ENCODE peak calls at places on chromosomes 13 and 19, in six cellular contexts. One of them, this sample, is unnamed. For H3K9me3, the result is how much of the 10 kb centered on the place peaks cover.

GRCh38 chr19:18657590-18658365 is 20.9 kb downstream of the KLHL26 start:
- DNase-seq in mammary epithelial cell: no peak
- DNase-seq in pancreas: no peak
- DNase-seq in K562: peak
- DNase-seq in heart right ventricle: peak
- DNase-seq in colonic mucosa: no peak
- DNase-seq in this sample: peak

GRCh38 chr19:40458597-40458974 is 7.0 kb downstream of the BLVRB start:
- DNase-seq in heart right ventricle: no peak
- DNase-seq in K562: no peak
- DNase-seq in mammary epithelial cell: no peak
- DNase-seq in pancreas: no peak
- DNase-seq in colonic mucosa: no peak
- DNase-seq in this sample: no peak

GRCh38 chr19:13765395-13766094 is 1.2 kb downstream of the MRI1 start:
- DNase-seq in colonic mucosa: no peak
- DNase-seq in K562: peak
- DNase-seq in pancreas: no peak
- DNase-seq in mammary epithelial cell: no peak
- DNase-seq in heart right ventricle: no peak
- DNase-seq in this sample: no peak

GRCh38 chr13:41973247-41973741 is 12.4 kb upstream of the VWA8 start:
- DNase-seq in colonic mucosa: no peak
- DNase-seq in mammary epithelial cell: no peak
- DNase-seq in pancreas: no peak
- DNase-seq in heart right ventricle: no peak
- DNase-seq in K562: no peak
- DNase-seq in this sample: no peak

GRCh38 chr13:38350114-38350617 is 515 bp downstream of the UFM1 start:
- DNase-seq in mammary epithelial cell: peak
- DNase-seq in K562: peak
- DNase-seq in heart right ventricle: peak
- DNase-seq in colonic mucosa: peak
- DNase-seq in pancreas: peak
- DNase-seq in this sample: peak

GRCh38 chr13:39526499-39526898 is 76.5 kb downstream of the LHFPL6 start:
- DNase-seq in pancreas: no peak
- DNase-seq in heart right ventricle: no peak
- DNase-seq in mammary epithelial cell: no peak
- DNase-seq in K562: no peak
- DNase-seq in colonic mucosa: no peak
- DNase-seq in this sample: no peak

GRCh38 chr13:99956473-99957349 is 14.9 kb downstream of the ZIC5 start:
- DNase-seq in heart right ventricle: no peak
- DNase-seq in colonic mucosa: no peak
- DNase-seq in pancreas: peak
- DNase-seq in K562: no peak
- DNase-seq in mammary epithelial cell: no peak
- DNase-seq in this sample: no peak

GRCh38 chr13:31213681-31214289 is 14.0 kb downstream of the B3GLCT start:
- DNase-seq in pancreas: no peak
- DNase-seq in mammary epithelial cell: no peak
- DNase-seq in colonic mucosa: no peak
- DNase-seq in K562: no peak
- DNase-seq in heart right ventricle: no peak
- DNase-seq in this sample: no peak

GRCh38 chr19:850221-850978 is 1.7 kb upstream of the ELANE start:
- DNase-seq in heart right ventricle: peak
- DNase-seq in K562: peak
- DNase-seq in colonic mucosa: peak
- DNase-seq in mammary epithelial cell: no peak
- DNase-seq in pancreas: peak
- DNase-seq in this sample: peak

GRCh38 chr19:23437901-23438300 is 42.6 kb upstream of the ZNF91 start:
- DNase-seq in heart right ventricle: no peak
- DNase-seq in K562: no peak
- DNase-seq in colonic mucosa: no peak
- DNase-seq in pancreas: no peak
- DNase-seq in mammary epithelial cell: no peak
- DNase-seq in this sample: no peak

GRCh38 chr19:7533281-7533819 is 2.2 kb upstream of the PNPLA6 start:
- DNase-seq in mammary epithelial cell: no peak
- DNase-seq in heart right ventricle: peak
- DNase-seq in K562: no peak
- DNase-seq in pancreas: peak
- DNase-seq in colonic mucosa: peak
- DNase-seq in this sample: peak

GRCh38 chr13:75993823-75994222 is 357.7 kb downstream of the LMO7 start:
- DNase-seq in mammary epithelial cell: no peak
- DNase-seq in pancreas: no peak
- DNase-seq in heart right ventricle: no peak
- DNase-seq in K562: no peak
- DNase-seq in colonic mucosa: no peak
- DNase-seq in this sample: no peak

GRCh38 chr19:43847246-43847645 is 20.1 kb downstream of the ZNF283 start:
- DNase-seq in colonic mucosa: no peak
- DNase-seq in pancreas: no peak
- DNase-seq in mammary epithelial cell: no peak
- DNase-seq in K562: no peak
- DNase-seq in heart right ventricle: no peak
- DNase-seq in this sample: no peak
- H3K9me3 ChIP-seq in colonic mucosa: under half
- H3K9me3 ChIP-seq in pancreas: under half
- H3K9me3 ChIP-seq in mammary epithelial cell: half or more
- H3K9me3 ChIP-seq in K562: under half
- H3K9me3 ChIP-seq in heart right ventricle: half or more
- H3K9me3 ChIP-seq in this sample: under half

DNA sequence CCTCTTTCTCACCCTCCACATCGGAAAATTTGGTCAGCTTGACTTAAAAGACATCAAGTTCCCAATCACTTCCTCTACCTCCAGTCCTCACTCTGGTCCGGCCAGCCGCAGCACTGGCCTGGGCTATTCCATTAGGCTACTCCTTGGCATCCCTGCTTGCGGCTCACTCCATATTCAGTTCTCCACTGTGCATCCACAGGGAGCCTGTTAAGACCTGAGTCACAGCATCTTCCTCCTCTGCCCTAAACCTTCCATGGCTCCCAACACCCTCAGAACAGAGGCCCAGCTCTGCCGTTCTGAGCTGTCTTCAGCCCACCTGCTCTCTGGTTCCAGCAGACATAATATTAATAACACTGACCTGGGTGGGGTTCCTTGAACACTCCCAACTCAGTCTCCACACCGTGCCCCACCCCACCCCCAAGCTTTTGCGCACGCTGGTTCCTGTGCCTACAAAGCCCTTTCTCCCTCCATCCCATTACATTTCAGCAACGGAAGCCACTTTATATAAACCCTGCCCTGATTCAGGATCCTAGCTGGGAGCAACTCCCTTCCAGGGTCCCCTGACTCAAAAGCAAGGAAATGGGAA is 991 bp downstream of the ZNF792 start:
- DNase-seq in K562: peak
- DNase-seq in pancreas: no peak
- DNase-seq in heart right ventricle: peak
- DNase-seq in mammary epithelial cell: peak
- DNase-seq in colonic mucosa: peak
- DNase-seq in this sample: no peak
- H3K9me3 ChIP-seq in K562: under half
- H3K9me3 ChIP-seq in pancreas: under half
- H3K9me3 ChIP-seq in heart right ventricle: under half
- H3K9me3 ChIP-seq in mammary epithelial cell: under half
- H3K9me3 ChIP-seq in colonic mucosa: under half
- H3K9me3 ChIP-seq in this sample: under half

DNA sequence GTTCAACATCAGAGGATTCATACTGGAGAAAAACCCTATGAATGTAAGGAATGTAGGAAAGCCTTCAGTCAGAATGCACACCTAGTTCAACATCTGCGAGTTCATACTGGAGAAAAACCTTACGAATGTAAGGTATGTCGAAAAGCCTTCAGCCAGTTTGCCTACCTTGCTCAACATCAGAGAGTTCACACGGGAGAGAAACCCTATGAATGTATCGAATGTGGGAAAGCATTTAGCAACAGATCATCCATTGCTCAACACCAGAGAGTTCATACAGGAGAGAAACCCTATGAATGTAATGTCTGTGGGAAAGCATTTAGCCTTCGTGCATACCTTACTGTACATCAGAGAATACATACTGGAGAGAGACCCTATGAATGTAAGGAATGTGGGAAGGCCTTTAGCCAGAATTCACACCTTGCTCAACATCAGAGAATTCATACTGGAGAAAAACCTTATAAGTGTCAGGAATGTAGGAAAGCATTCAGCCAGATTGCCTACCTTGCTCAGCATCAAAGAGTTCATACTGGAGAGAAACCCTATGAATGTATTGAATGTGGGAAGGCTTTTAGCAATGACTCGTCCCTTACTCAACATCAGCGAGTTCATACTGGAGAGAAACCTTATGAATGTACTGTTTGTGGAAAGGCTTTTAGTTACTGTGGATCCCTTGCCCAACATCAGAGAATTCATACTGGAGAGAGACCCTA is 15.4 kb downstream of the ZNF570 start:
- DNase-seq in pancreas: no peak
- DNase-seq in K562: no peak
- DNase-seq in mammary epithelial cell: no peak
- DNase-seq in heart right ventricle: no peak
- DNase-seq in colonic mucosa: no peak
- DNase-seq in this sample: no peak
- H3K9me3 ChIP-seq in pancreas: under half
- H3K9me3 ChIP-seq in K562: under half
- H3K9me3 ChIP-seq in mammary epithelial cell: half or more
- H3K9me3 ChIP-seq in heart right ventricle: half or more
- H3K9me3 ChIP-seq in colonic mucosa: under half
- H3K9me3 ChIP-seq in this sample: under half

DNA sequence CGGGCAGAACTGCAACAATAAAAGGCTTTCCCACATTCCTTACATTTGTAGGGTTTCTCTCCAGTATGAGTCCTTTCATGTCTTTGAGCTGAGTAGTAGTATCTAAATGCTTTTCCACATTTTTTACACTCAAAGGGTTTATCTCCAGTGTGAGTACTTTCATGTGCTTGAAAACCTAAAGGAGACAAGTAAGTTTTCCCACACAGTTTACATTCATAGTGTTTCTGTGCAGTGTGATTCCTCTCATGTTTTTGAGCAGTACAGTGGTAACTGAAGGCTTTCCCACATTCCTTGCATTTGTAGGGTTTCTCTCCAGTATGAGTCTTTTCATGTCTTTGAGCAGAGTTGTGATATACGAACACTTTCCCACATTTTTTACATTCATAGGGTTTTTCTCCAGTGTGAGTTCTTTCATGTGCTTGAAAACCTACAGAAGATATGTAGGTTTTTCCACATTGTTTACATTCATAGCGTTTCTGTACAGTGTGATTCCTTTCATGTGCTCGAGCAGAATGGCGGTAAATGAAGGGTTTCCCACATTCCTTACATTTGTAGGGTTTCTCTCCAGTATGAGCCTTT is 47.0 kb downstream of the ZNF44 start:
- DNase-seq in K562: no peak
- DNase-seq in heart right ventricle: no peak
- DNase-seq in colonic mucosa: no peak
- DNase-seq in pancreas: no peak
- DNase-seq in mammary epithelial cell: peak
- DNase-seq in this sample: no peak
- H3K9me3 ChIP-seq in K562: under half
- H3K9me3 ChIP-seq in heart right ventricle: under half
- H3K9me3 ChIP-seq in colonic mucosa: under half
- H3K9me3 ChIP-seq in pancreas: under half
- H3K9me3 ChIP-seq in mammary epithelial cell: half or more
- H3K9me3 ChIP-seq in this sample: under half

GRCh38 chr19:43839139-43839538 is 12.0 kb downstream of the ZNF283 start:
- DNase-seq in heart right ventricle: no peak
- DNase-seq in mammary epithelial cell: no peak
- DNase-seq in pancreas: no peak
- DNase-seq in K562: no peak
- DNase-seq in colonic mucosa: no peak
- DNase-seq in this sample: no peak
- H3K9me3 ChIP-seq in heart right ventricle: half or more
- H3K9me3 ChIP-seq in mammary epithelial cell: under half
- H3K9me3 ChIP-seq in pancreas: under half
- H3K9me3 ChIP-seq in K562: under half
- H3K9me3 ChIP-seq in colonic mucosa: under half
- H3K9me3 ChIP-seq in this sample: under half

DNA sequence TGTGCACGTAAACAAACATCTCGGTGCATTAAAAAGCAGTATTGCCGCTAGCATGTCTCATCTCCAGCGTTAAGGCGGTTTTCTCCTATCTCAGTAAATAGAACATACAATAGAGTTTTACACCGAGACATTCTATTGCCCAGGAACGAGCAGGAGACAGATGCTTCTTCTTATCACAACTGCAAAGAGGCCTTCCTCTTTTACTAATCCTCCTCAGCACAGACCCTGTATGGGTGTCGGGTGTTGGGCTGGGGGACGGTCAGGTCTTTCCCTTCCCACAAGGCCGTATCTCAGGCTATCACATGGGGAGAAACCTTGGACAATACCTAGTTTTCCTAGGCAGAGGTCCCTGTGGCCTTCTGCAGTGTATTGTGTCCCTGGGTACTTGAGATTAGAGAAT is 21.2 kb downstream of the ZNF233 start:
- DNase-seq in colonic mucosa: no peak
- DNase-seq in heart right ventricle: no peak
- DNase-seq in pancreas: no peak
- DNase-seq in mammary epithelial cell: no peak
- DNase-seq in K562: peak
- DNase-seq in this sample: no peak
- H3K9me3 ChIP-seq in colonic mucosa: under half
- H3K9me3 ChIP-seq in heart right ventricle: under half
- H3K9me3 ChIP-seq in pancreas: under half
- H3K9me3 ChIP-seq in mammary epithelial cell: under half
- H3K9me3 ChIP-seq in K562: under half
- H3K9me3 ChIP-seq in this sample: under half